ENCODE peak calls at places on chromosomes 11 and 22, in eight cellular contexts. X is K562, B is H1, U is GM23338, N is endothelial cell of umbilical vein, H is HCT116, A is GM12878, K is HepG2. L is an unnamed sample.

GRCh38 chr11:112396092-112396491 is 135.4 kb upstream of the PLET1 start:
- DNase-seq in H (no peak), B (no peak), A (no peak), N (no peak), X (no peak), U (no peak), K (no peak), L (no peak)

GRCh38 chr11:19187101-19187500 is 14.7 kb downstream of the CSRP3 start:
- DNase-seq in A (no peak), U (no peak), H (no peak), K (no peak), N (no peak), X (no peak), B (no peak), L (no peak)

GRCh38 chr11:130947889-130948288 is 31.6 kb upstream of the SNX19 start:
- DNase-seq in U (no peak), N (no peak), K (no peak), A (no peak), B (no peak), X (no peak), H (no peak), L (no peak)

GRCh38 chr11:68297812-68298658 is 14.4 kb upstream of the LRP5 start:
- DNase-seq in H (peak), A (no peak), U (peak), N (peak), X (peak), K (peak), B (peak), L (no peak)

GRCh38 chr22:27850000-27850465 is 48.5 kb upstream of the MN1 start:
- DNase-seq in B (no peak), N (peak), X (no peak), U (peak), H (no peak), K (peak), A (no peak), L (peak)

GRCh38 chr11:12185914-12186313 is 75.5 kb downstream of the MICAL2 start:
- DNase-seq in B (no peak), X (no peak), U (no peak), K (no peak), N (peak), A (no peak), H (no peak), L (peak)

GRCh38 chr22:35528967-35529366 is 11.7 kb upstream of the RASD2 start:
- DNase-seq in N (no peak), A (no peak), K (no peak), U (no peak), H (no peak), B (no peak), X (no peak), L (no peak)

GRCh38 chr11:102202972-102203371 is 92.7 kb downstream of the YAP1 start:
- DNase-seq in U (peak), X (no peak), A (no peak), H (no peak), N (no peak), K (no peak), B (no peak), L (no peak)

GRCh38 chr22:24728790-24729637 is 45.5 kb downstream of the PIWIL3 start:
- DNase-seq in K (peak), B (no peak), U (peak), H (no peak), A (no peak), N (peak), X (peak), L (no peak)

GRCh38 chr11:72333657-72334056 is 89.7 kb upstream of the PHOX2A start:
- DNase-seq in A (no peak), B (peak), U (peak), K (no peak), N (no peak), X (peak), H (no peak), L (no peak)
- TF ChIP-seq POLR2AphosphoS5 in A (no peak), B (no peak), U (no peak), K (no peak), N (no peak), X (no peak), H (no peak), L (no peak)

GRCh38 chr11:69985654-69986420 is 92.3 kb upstream of the ANO1 start:
- DNase-seq in X (peak), N (no peak), U (peak), K (no peak), H (no peak), B (no peak), A (no peak), L (no peak)

GRCh38 chr11:69984457-69985261 is 93.5 kb upstream of the ANO1 start:
- DNase-seq in A (no peak), X (no peak), H (no peak), K (no peak), B (no peak), N (no peak), U (peak), L (no peak)

GRCh38 chr11:69986421-69987229 is 91.5 kb upstream of the ANO1 start:
- DNase-seq in A (no peak), U (peak), K (no peak), H (no peak), B (no peak), N (no peak), X (no peak), L (no peak)

GRCh38 chr11:69983897-69984438 is 94.1 kb upstream of the ANO1 start:
- DNase-seq in X (no peak), U (no peak), N (no peak), B (no peak), K (no peak), H (no peak), A (no peak), L (no peak)

DNA sequence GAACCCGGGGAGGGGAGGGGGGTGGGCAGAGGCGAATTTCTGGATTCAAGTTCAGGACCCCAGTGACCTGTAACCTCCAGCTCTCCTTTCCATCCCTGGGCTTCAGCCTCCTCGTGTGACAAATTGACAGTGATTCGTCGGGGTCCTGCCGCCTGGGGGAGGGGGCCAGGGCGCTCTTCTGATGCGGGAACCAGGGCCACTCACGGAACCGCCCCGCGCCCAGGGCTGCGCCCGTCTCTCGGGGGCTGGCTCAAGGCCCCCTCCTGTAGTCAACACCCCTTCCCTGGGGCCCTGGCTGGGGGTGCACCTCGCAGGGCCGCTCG is 92.8 kb upstream of the ANO1 start:
- DNase-seq in H (no peak), B (no peak), X (no peak), U (peak), N (no peak), K (no peak), A (no peak), L (no peak)
- TF ChIP-seq EZH2 in H (no peak), B (peak), X (no peak), U (peak), N (peak), K (no peak), A (no peak), L (no peak)

GRCh38 chr22:44583854-44584253 is 85.8 kb upstream of the RTL6 start:
- DNase-seq in N (no peak), X (no peak), K (no peak), B (no peak), A (no peak), U (peak), H (no peak), L (no peak)

GRCh38 chr22:44583076-44583760 is 85.2 kb upstream of the RTL6 start:
- DNase-seq in K (no peak), X (no peak), B (no peak), U (no peak), N (no peak), H (no peak), A (no peak), L (no peak)

GRCh38 chr22:44585559-44586121 is 87.6 kb upstream of the RTL6 start:
- DNase-seq in N (no peak), X (no peak), K (no peak), U (no peak), H (no peak), A (no peak), B (no peak), L (no peak)

GRCh38 chr22:44586337-44586990 is 88.4 kb upstream of the RTL6 start:
- DNase-seq in B (no peak), U (no peak), K (no peak), A (no peak), H (no peak), N (no peak), X (no peak), L (no peak)

DNA sequence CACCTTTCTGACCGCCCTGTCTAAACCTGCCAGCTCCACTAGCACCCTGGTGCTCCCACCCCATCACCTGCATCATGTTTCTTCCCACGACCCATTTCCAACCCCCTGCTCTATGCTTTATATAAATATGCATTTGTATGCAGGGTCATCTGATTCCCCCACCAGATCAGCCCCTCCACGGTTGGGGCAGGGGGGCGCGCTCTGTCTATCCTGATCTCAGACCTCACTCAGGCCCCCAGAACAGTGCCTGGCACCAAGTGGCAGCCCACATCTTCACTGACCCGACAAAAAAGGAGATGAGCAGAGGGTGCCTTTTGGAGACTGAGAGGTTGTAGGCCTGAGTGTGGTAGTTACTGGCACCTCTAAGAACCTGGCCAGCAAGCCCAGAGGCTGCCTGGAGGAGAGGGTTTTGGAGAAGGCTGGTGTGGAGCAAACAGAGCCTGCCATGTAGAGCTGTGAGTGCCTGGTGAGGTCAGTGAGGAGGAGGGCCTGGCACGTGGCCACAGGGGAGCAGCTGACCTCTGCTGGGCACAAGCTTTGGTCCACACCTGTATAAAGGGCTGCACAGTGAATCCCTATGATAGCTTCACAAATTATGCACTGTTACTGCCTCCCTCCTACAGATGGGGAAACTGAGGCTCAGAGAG is 86.3 kb upstream of the RTL6 start:
- DNase-seq in K (no peak), X (no peak), U (no peak), H (no peak), A (no peak), B (no peak), N (no peak), L (no peak)
- TF ChIP-seq POLR2AphosphoS5 in K (no peak), X (no peak), U (no peak), H (no peak), A (no peak), B (no peak), N (no peak), L (no peak)

DNA sequence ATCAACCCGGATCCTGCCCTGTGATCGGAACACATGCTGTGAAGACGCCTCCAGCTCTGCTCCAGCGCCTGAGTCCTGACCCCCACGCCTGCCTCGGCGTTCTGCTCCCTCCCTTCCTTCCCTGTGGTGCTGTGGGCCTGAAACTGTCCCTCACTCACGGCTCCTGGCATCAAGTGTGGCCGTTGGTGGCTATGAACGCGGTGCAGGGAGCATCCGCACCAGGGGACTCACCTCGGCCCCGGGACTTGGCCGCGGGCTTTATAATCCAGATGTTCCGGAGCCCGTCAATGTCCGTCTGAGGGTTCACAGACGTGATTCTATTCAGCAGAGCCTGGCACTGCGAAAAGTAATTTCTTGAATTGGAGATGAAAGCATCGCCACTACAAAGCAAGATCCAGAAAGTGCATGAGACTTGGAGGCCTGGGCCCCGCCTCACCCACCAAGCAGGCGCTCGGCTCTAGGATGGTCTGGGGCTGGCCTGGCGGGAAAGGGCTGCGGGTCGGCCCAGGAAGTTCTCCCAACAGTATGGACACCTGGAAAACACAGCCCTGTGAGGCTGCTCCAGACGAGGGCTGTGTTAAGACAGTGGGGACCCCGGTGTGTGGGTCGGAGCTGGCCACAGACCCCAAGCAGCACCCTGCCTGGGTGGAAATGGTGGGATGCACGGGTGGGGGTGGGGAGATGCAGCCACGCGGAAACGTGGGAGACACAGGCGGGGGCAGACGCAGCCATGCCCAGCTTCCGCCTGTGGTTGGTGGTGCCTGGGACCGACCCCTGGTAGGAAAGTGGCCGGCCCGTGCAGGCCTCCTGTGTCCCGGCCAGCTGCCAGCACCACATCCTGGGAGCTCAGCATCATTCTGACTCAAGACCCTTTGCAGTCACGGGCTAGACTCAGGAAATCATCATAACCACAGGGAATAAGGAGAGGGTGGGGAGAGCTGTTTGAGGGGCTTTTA is 21.8 kb upstream of the IL17REL start:
- DNase-seq in X (no peak), B (no peak), N (no peak), U (no peak), H (no peak), K (no peak), A (no peak), L (no peak)
- TF ChIP-seq EZH2 in X (no peak), B (no peak), N (no peak), U (no peak), H (no peak), K (no peak), A (no peak), L (no peak)

DNA sequence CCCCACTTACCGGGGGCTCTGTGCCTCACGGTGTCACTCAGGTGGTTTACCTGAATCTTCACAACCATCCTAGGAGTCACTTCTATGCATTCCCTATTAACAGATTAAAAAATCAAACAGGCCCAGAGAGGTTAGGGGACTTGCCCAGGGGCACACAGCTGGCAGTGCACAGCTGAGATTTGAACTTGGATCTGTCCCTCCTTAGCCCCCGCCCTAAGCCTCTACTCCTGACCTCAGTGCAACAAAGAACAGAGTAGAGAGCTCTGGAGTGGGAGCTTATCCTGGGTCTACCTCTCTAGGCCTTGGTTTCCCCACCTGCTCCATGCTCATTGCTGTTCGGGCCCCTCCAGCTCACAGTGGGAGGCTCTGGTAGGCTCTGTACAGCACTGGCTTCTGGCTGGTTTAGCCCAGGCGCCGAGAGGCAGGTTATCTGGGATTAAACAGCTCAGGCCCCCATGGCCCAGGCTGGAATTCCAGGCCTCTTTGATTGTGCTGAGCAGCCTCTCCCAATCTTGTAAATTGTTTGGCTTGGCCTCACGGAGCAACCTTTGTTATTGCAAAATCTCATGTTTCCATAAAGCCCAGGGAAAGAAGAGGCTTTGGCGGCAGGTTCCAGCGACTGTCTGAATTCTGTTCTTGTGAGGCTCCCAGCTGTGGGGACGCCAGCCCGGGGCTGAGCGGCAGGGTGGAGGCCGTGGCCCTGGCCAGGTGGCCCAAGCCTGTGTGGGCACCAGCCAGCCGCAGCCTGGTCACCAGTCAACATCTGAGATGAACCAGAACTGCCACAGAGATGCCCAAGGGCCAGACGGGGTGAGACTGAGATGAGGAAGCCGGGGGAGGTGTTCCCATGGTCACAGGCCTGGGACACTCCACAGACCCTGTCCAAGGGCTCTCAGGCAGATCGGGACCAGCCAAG is 28.9 kb upstream of the SHISAL1 start:
- DNase-seq in B (no peak), U (no peak), A (no peak), K (no peak), H (no peak), N (no peak), X (no peak), L (no peak)
- TF ChIP-seq POLR2AphosphoS5 in B (no peak), U (no peak), A (no peak), K (no peak), H (no peak), N (no peak), X (no peak), L (no peak)

DNA sequence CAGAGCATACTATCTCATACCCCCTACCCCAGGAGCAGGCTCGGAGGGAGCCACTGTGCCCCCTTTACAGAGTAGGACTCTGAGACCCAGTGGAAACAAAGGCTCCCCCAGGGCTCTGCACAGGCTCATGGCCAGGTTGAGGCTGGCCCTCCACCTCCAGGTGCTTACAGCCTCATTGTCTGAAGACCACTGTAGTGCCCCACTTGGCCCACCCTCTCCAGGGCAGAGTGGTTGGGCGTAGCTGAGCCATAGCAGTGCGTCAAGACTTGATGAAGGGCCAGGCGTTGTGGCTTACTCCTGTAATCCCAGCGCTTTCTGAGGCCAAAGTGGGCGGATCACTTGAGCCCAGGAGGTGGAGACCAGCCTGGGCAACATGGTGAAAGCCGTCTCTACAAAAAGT is 1.7 kb downstream of the ANKRD13D start:
- DNase-seq in H (no peak), B (no peak), U (no peak), N (no peak), K (no peak), X (no peak), A (no peak), L (no peak)
- TF ChIP-seq EZH2 in H (no peak), B (no peak), U (no peak), N (no peak), K (no peak), X (no peak), A (no peak), L (no peak)

DNA sequence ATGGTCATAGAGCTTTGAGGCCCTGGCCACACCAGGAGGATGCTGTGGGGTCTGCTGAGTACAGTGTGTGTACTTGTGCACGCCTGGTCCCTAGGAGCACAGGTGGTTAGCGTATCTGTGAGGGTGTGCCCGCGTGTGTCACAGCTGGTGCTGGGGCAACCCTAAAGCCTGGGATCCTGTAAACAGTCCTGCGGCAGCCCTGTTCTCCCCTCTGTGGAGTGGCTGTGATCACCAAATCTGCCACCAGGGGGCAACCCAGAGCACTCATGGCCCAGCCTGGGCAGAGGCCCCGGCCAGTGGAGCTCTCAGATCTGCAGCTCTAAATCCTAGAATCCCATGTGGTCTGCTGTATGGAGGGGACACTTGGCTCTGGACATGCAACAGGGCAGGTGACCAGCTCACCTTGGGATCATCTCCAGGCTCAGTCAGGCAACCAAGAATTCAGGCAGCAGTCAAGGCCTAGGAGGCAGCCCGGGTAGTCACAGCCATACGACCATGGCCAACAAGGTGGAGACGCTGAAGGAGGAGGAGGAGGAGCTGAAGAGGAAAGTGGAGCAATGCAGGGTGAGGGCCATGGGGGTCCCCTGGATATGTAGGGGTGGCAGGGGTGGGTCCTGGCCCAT is 3.9 kb downstream of the SH3BP1 start:
- DNase-seq in H (no peak), X (peak), U (peak), A (no peak), B (no peak), K (no peak), N (peak), L (no peak)
- TF ChIP-seq POLR2AphosphoS5 in H (no peak), X (no peak), U (no peak), A (no peak), B (no peak), K (no peak), N (no peak), L (no peak)

GRCh38 chr11:31815743-31816466 is 4.8 kb upstream of the PAX6 start:
- DNase-seq in U (no peak), X (peak), K (no peak), B (no peak), A (no peak), N (no peak), H (no peak), L (no peak)
- TF ChIP-seq EZH2 in U (peak), X (no peak), K (no peak), B (peak), A (no peak), N (peak), H (no peak), L (no peak)

GRCh38 chr11:37560346-37560745 is 962.3 kb upstream of the RAG2 start:
- DNase-seq in N (no peak), H (no peak), U (no peak), X (no peak), K (no peak), B (no peak), A (no peak), L (no peak)
- TF ChIP-seq POLR2AphosphoS5 in N (no peak), H (no peak), U (no peak), X (no peak), K (no peak), B (no peak), A (no peak), L (peak)